ENCODE peak calls at places on chromosomes 7 and 10, in eight cellular contexts. One of them, this sample, is unnamed.

GRCh38 chr7:22452142-22452763 is 47.7 kb downstream of the STEAP1B start:
- DNase-seq in H7: peak
- DNase-seq in endothelial cell of umbilical vein: peak
- DNase-seq in foreskin fibroblast: no peak
- DNase-seq in A549: peak
- DNase-seq in fibroblast of pulmonary artery: peak
- DNase-seq in psoas muscle: peak
- DNase-seq in upper lobe of right lung: peak
- DNase-seq in this sample: no peak

GRCh38 chr7:18265611-18266281 is 229.8 kb upstream of the HDAC9 start:
- DNase-seq in fibroblast of pulmonary artery: no peak
- DNase-seq in A549: no peak
- DNase-seq in foreskin fibroblast: no peak
- DNase-seq in endothelial cell of umbilical vein: no peak
- DNase-seq in psoas muscle: no peak
- DNase-seq in upper lobe of right lung: no peak
- DNase-seq in H7: no peak
- DNase-seq in this sample: no peak

GRCh38 chr10:126787201-126787600 is 116.7 kb upstream of the C10orf90 start:
- DNase-seq in A549: no peak
- DNase-seq in fibroblast of pulmonary artery: no peak
- DNase-seq in H7: no peak
- DNase-seq in foreskin fibroblast: no peak
- DNase-seq in psoas muscle: no peak
- DNase-seq in upper lobe of right lung: no peak
- DNase-seq in endothelial cell of umbilical vein: no peak
- DNase-seq in this sample: no peak

GRCh38 chr10:122461367-122461728 is at the start of gene HTRA1:
- DNase-seq in H7: peak
- DNase-seq in fibroblast of pulmonary artery: peak
- DNase-seq in A549: peak
- DNase-seq in psoas muscle: peak
- DNase-seq in endothelial cell of umbilical vein: peak
- DNase-seq in foreskin fibroblast: peak
- DNase-seq in upper lobe of right lung: peak
- DNase-seq in this sample: no peak

GRCh38 chr7:16063691-16064090 is 357.6 kb downstream of the CRPPA start:
- DNase-seq in A549: no peak
- DNase-seq in endothelial cell of umbilical vein: no peak
- DNase-seq in foreskin fibroblast: peak
- DNase-seq in upper lobe of right lung: no peak
- DNase-seq in fibroblast of pulmonary artery: no peak
- DNase-seq in psoas muscle: no peak
- DNase-seq in H7: no peak
- DNase-seq in this sample: no peak

GRCh38 chr7:107891619-107892366 is 810 bp downstream of the DLD start:
- DNase-seq in psoas muscle: no peak
- DNase-seq in endothelial cell of umbilical vein: peak
- DNase-seq in H7: no peak
- DNase-seq in fibroblast of pulmonary artery: peak
- DNase-seq in A549: peak
- DNase-seq in upper lobe of right lung: no peak
- DNase-seq in foreskin fibroblast: no peak
- DNase-seq in this sample: no peak

GRCh38 chr7:31104361-31105255 is 52.5 kb downstream of the ADCYAP1R1 start:
- DNase-seq in psoas muscle: no peak
- DNase-seq in A549: no peak
- DNase-seq in upper lobe of right lung: no peak
- DNase-seq in fibroblast of pulmonary artery: no peak
- DNase-seq in endothelial cell of umbilical vein: no peak
- DNase-seq in H7: no peak
- DNase-seq in foreskin fibroblast: no peak
- DNase-seq in this sample: no peak

GRCh38 chr10:71534552-71535158 is 137.9 kb downstream of the CDH23 start:
- DNase-seq in psoas muscle: no peak
- DNase-seq in upper lobe of right lung: no peak
- DNase-seq in fibroblast of pulmonary artery: no peak
- DNase-seq in endothelial cell of umbilical vein: no peak
- DNase-seq in A549: no peak
- DNase-seq in H7: no peak
- DNase-seq in foreskin fibroblast: no peak
- DNase-seq in this sample: no peak

GRCh38 chr7:77734590-77735421 is 38.5 kb downstream of the RSBN1L start:
- DNase-seq in fibroblast of pulmonary artery: peak
- DNase-seq in upper lobe of right lung: no peak
- DNase-seq in psoas muscle: no peak
- DNase-seq in foreskin fibroblast: no peak
- DNase-seq in A549: peak
- DNase-seq in endothelial cell of umbilical vein: peak
- DNase-seq in H7: no peak
- DNase-seq in this sample: no peak

GRCh38 chr7:65459438-65459837 is 85.8 kb downstream of the ZNF92 start:
- DNase-seq in foreskin fibroblast: no peak
- DNase-seq in fibroblast of pulmonary artery: no peak
- DNase-seq in psoas muscle: no peak
- DNase-seq in A549: no peak
- DNase-seq in H7: no peak
- DNase-seq in endothelial cell of umbilical vein: no peak
- DNase-seq in upper lobe of right lung: no peak
- DNase-seq in this sample: no peak

GRCh38 chr10:6018422-6018821 is 41.1 kb upstream of the IL15RA start:
- DNase-seq in H7: no peak
- DNase-seq in A549: no peak
- DNase-seq in fibroblast of pulmonary artery: peak
- DNase-seq in psoas muscle: no peak
- DNase-seq in upper lobe of right lung: no peak
- DNase-seq in endothelial cell of umbilical vein: no peak
- DNase-seq in foreskin fibroblast: no peak
- DNase-seq in this sample: no peak

GRCh38 chr10:80718024-80718423 is 180.3 kb downstream of the SH2D4B start:
- DNase-seq in H7: no peak
- DNase-seq in psoas muscle: no peak
- DNase-seq in foreskin fibroblast: no peak
- DNase-seq in A549: no peak
- DNase-seq in endothelial cell of umbilical vein: no peak
- DNase-seq in fibroblast of pulmonary artery: no peak
- DNase-seq in upper lobe of right lung: no peak
- DNase-seq in this sample: no peak

GRCh38 chr7:134328900-134329299 is 12.2 kb upstream of the SLC35B4 start:
- DNase-seq in H7: no peak
- DNase-seq in A549: no peak
- DNase-seq in fibroblast of pulmonary artery: no peak
- DNase-seq in upper lobe of right lung: no peak
- DNase-seq in endothelial cell of umbilical vein: no peak
- DNase-seq in foreskin fibroblast: no peak
- DNase-seq in psoas muscle: no peak
- DNase-seq in this sample: no peak

GRCh38 chr10:6070647-6071046 is 8.5 kb upstream of the IL2RA start:
- DNase-seq in psoas muscle: no peak
- DNase-seq in endothelial cell of umbilical vein: no peak
- DNase-seq in A549: no peak
- DNase-seq in upper lobe of right lung: no peak
- DNase-seq in foreskin fibroblast: no peak
- DNase-seq in H7: no peak
- DNase-seq in fibroblast of pulmonary artery: no peak
- DNase-seq in this sample: no peak

GRCh38 chr10:51462076-51462779 is 237.2 kb downstream of the CSTF2T start:
- DNase-seq in foreskin fibroblast: no peak
- DNase-seq in fibroblast of pulmonary artery: peak
- DNase-seq in A549: no peak
- DNase-seq in psoas muscle: no peak
- DNase-seq in upper lobe of right lung: no peak
- DNase-seq in H7: no peak
- DNase-seq in endothelial cell of umbilical vein: peak
- DNase-seq in this sample: no peak

GRCh38 chr10:23198940-23199767 is 7.0 kb downstream of the PTF1A start:
- DNase-seq in H7: peak
- DNase-seq in fibroblast of pulmonary artery: no peak
- DNase-seq in upper lobe of right lung: no peak
- DNase-seq in foreskin fibroblast: no peak
- DNase-seq in endothelial cell of umbilical vein: no peak
- DNase-seq in A549: peak
- DNase-seq in psoas muscle: no peak
- DNase-seq in this sample: no peak

DNA sequence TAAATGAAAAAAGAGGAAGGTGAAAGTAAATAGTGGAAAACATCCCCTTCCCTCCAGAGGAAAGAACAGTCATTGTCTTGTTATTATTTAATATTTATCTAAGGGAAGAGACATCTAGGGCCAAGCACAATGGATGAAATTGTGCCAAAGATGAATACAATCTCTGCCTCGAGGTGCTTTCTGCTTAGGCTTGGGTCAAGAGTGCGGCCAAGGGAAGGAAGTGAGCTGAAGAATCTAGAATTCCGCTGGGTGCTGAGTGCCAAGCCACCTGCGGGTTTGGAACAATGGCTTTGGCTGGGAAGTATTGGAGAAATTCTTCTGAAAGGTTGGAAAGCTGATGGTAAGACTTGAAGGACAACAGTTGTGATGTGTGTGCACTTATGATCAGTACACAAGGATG is 531.3 kb upstream of the FZD8 start:
- DNase-seq in H7: no peak
- DNase-seq in psoas muscle: no peak
- DNase-seq in foreskin fibroblast: no peak
- DNase-seq in endothelial cell of umbilical vein: peak
- DNase-seq in upper lobe of right lung: no peak
- DNase-seq in A549: peak
- DNase-seq in fibroblast of pulmonary artery: peak
- DNase-seq in this sample: no peak
- H3K4me3 ChIP-seq in H7: no peak
- H3K4me3 ChIP-seq in psoas muscle: no peak
- H3K4me3 ChIP-seq in foreskin fibroblast: no peak
- H3K4me3 ChIP-seq in endothelial cell of umbilical vein: no peak
- H3K4me3 ChIP-seq in upper lobe of right lung: no peak
- H3K4me3 ChIP-seq in A549: no peak
- H3K4me3 ChIP-seq in fibroblast of pulmonary artery: no peak
- H3K4me3 ChIP-seq in this sample: no peak

GRCh38 chr10:7475046-7475860 is 64.4 kb upstream of the SFMBT2 start:
- DNase-seq in foreskin fibroblast: no peak
- DNase-seq in upper lobe of right lung: no peak
- DNase-seq in fibroblast of pulmonary artery: no peak
- DNase-seq in H7: peak
- DNase-seq in A549: no peak
- DNase-seq in endothelial cell of umbilical vein: no peak
- DNase-seq in psoas muscle: peak
- DNase-seq in this sample: no peak
- H3K4me3 ChIP-seq in foreskin fibroblast: no peak
- H3K4me3 ChIP-seq in upper lobe of right lung: no peak
- H3K4me3 ChIP-seq in fibroblast of pulmonary artery: no peak
- H3K4me3 ChIP-seq in H7: no peak
- H3K4me3 ChIP-seq in A549: no peak
- H3K4me3 ChIP-seq in endothelial cell of umbilical vein: no peak
- H3K4me3 ChIP-seq in psoas muscle: no peak
- H3K4me3 ChIP-seq in this sample: no peak

DNA sequence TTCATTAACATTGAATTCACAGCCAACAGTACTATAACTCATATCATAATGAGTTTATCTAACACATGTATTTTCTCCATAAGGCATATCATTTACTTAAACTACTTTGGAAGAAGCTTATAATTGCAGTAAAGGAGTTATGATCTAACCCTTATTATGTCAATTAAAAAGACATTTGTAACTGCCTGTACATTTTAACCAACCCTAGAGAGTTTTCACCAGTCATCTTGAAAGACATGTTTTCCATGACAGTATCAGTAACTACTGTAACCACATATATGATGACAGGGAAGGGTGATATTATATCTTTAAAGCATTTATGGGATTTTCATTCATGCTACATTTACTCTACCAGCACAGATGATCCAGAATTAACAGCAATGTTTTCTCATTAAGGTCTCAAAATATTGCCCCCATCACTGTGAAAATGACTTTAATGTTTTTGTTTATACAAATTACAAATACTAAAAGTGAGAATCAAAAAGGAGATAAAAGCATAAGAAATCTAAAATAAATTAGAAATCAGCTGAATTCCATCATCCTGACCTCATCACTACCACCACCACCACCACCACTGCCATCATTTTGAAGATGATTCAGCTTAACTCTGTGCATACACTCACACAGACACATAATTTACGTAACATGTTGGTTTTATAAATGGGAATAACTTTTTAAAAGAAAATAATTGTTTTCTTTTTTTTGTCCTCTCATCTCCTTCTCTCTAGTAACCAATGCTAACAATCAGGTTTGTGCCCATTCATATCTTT is 53.6 kb downstream of the MKLN1 start:
- DNase-seq in endothelial cell of umbilical vein: no peak
- DNase-seq in foreskin fibroblast: peak
- DNase-seq in A549: no peak
- DNase-seq in fibroblast of pulmonary artery: peak
- DNase-seq in H7: no peak
- DNase-seq in psoas muscle: no peak
- DNase-seq in upper lobe of right lung: no peak
- DNase-seq in this sample: no peak
- H3K4me3 ChIP-seq in endothelial cell of umbilical vein: no peak
- H3K4me3 ChIP-seq in foreskin fibroblast: no peak
- H3K4me3 ChIP-seq in A549: no peak
- H3K4me3 ChIP-seq in fibroblast of pulmonary artery: no peak
- H3K4me3 ChIP-seq in H7: no peak
- H3K4me3 ChIP-seq in psoas muscle: no peak
- H3K4me3 ChIP-seq in upper lobe of right lung: no peak
- H3K4me3 ChIP-seq in this sample: no peak

GRCh38 chr10:97358349-97358748 is 23.8 kb upstream of the FRAT2 start:
- DNase-seq in psoas muscle: no peak
- DNase-seq in foreskin fibroblast: no peak
- DNase-seq in H7: no peak
- DNase-seq in A549: no peak
- DNase-seq in endothelial cell of umbilical vein: no peak
- DNase-seq in upper lobe of right lung: no peak
- DNase-seq in fibroblast of pulmonary artery: no peak
- DNase-seq in this sample: no peak

GRCh38 chr10:97356318-97356914 is 21.9 kb upstream of the FRAT2 start:
- DNase-seq in fibroblast of pulmonary artery: no peak
- DNase-seq in foreskin fibroblast: peak
- DNase-seq in H7: no peak
- DNase-seq in A549: no peak
- DNase-seq in endothelial cell of umbilical vein: peak
- DNase-seq in upper lobe of right lung: no peak
- DNase-seq in psoas muscle: no peak
- DNase-seq in this sample: no peak

GRCh38 chr10:97355571-97355975 is 21.0 kb upstream of the FRAT2 start:
- DNase-seq in foreskin fibroblast: no peak
- DNase-seq in psoas muscle: no peak
- DNase-seq in endothelial cell of umbilical vein: peak
- DNase-seq in fibroblast of pulmonary artery: peak
- DNase-seq in H7: peak
- DNase-seq in upper lobe of right lung: no peak
- DNase-seq in A549: no peak
- DNase-seq in this sample: no peak

GRCh38 chr10:97358781-97359180 is 24.3 kb upstream of the FRAT2 start:
- DNase-seq in H7: no peak
- DNase-seq in fibroblast of pulmonary artery: no peak
- DNase-seq in endothelial cell of umbilical vein: no peak
- DNase-seq in A549: no peak
- DNase-seq in psoas muscle: no peak
- DNase-seq in foreskin fibroblast: no peak
- DNase-seq in upper lobe of right lung: no peak
- DNase-seq in this sample: no peak

DNA sequence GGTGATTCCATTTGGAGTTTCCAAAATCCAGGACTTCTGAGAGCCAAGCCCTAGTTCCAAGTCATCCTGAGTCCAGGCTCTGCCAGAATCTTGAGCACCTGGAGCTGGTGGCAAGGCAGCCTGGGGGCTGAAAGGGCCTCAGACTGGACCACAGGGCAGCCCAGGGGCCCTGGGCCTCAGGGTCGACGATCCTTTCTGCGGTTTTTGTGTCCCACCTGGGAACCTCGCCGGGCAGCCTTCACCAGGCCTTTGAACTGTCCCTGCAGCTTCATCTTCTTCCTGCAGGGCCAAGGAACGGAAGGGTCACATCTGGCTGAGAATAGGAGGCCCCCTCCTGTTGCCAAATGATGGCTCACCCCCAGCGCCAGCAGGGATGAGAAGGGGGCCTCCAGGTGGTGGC is 22.4 kb upstream of the FRAT2 start:
- DNase-seq in endothelial cell of umbilical vein: no peak
- DNase-seq in psoas muscle: no peak
- DNase-seq in upper lobe of right lung: no peak
- DNase-seq in fibroblast of pulmonary artery: no peak
- DNase-seq in A549: no peak
- DNase-seq in foreskin fibroblast: no peak
- DNase-seq in H7: no peak
- DNase-seq in this sample: no peak
- H3K4me3 ChIP-seq in endothelial cell of umbilical vein: no peak
- H3K4me3 ChIP-seq in psoas muscle: no peak
- H3K4me3 ChIP-seq in upper lobe of right lung: no peak
- H3K4me3 ChIP-seq in fibroblast of pulmonary artery: no peak
- H3K4me3 ChIP-seq in A549: no peak
- H3K4me3 ChIP-seq in foreskin fibroblast: no peak
- H3K4me3 ChIP-seq in H7: no peak
- H3K4me3 ChIP-seq in this sample: no peak

This sample was measured in GM12864.